ENCODE peak calls at places on chromosome 1, in four cellular contexts. C, K, N and P are unnamed samples.

GRCh38 chr1:239493736-239494285 is 107.4 kb downstream of the CHRM3 start:
- DNase-seq in K (no peak), C (no peak), N (no peak), P (no peak)

GRCh38 chr1:173590557-173590956 is 12.3 kb downstream of the SLC9C2 start:
- DNase-seq in N (no peak), K (no peak), C (no peak), P (no peak)

GRCh38 chr1:5989286-5989605 is 3.0 kb downstream of the NPHP4 start:
- DNase-seq in K (no peak), N (no peak), C (no peak), P (no peak)

GRCh38 chr1:31580513-31580870 is 4.2 kb downstream of the TINAGL1 start:
- DNase-seq in K (no peak), N (no peak), C (no peak), P (no peak)

GRCh38 chr1:217469983-217470382 is 160.9 kb downstream of the GPATCH2 start:
- DNase-seq in N (no peak), K (no peak), C (no peak), P (no peak)

GRCh38 chr1:148383966-148384365 is 99.1 kb downstream of the PPIAL4G start:
- DNase-seq in K (no peak), N (no peak), C (no peak), P (no peak)

GRCh38 chr1:160874935-160875334 is 10.0 kb downstream of the ITLN1 start:
- DNase-seq in K (no peak), N (no peak), C (no peak), P (no peak)

GRCh38 chr1:225442156-225442555 is 14.3 kb upstream of the LBR start:
- DNase-seq in N (no peak), C (no peak), K (no peak), P (no peak)

GRCh38 chr1:224867715-224868114 is 61.8 kb upstream of the DNAH14 start:
- DNase-seq in K (no peak), N (no peak), C (no peak), P (no peak)

GRCh38 chr1:8020032-8020431 is 6.1 kb downstream of the ERRFI1 start:
- DNase-seq in N (peak; percentile 56), K (no peak), C (no peak), P (no peak)

GRCh38 chr1:89959719-89960118 is 35.2 kb upstream of the ZNF326 start:
- DNase-seq in C (no peak), K (no peak), N (no peak), P (no peak)

GRCh38 chr1:157040802-157041201 is 4.7 kb downstream of the ARHGEF11 start:
- DNase-seq in C (no peak), N (no peak), K (no peak), P (no peak)

GRCh38 chr1:242449211-242449610 is 75.3 kb downstream of the PLD5 start:
- DNase-seq in K (no peak), C (peak; percentile 3), N (no peak), P (peak; percentile 28)

GRCh38 chr1:190205713-190206112 is 272.0 kb downstream of the BRINP3 start:
- DNase-seq in C (no peak), N (no peak), K (no peak), P (no peak)

GRCh38 chr1:74733616-74734484 is 898 bp downstream of the TYW3 start:
- DNase-seq in C (peak; percentile 32), N (peak; percentile 55), K (no peak), P (no peak)

GRCh38 chr1:56617141-56617540 is 28.0 kb upstream of the PRKAA2 start:
- DNase-seq in K (no peak), C (no peak), N (no peak), P (no peak)

GRCh38 chr1:113881661-113882060 is 5.7 kb downstream of the BCL2L15 start:
- DNase-seq in C (no peak), K (no peak), N (no peak), P (no peak)

GRCh38 chr1:205225901-205226765 is 1.6 kb upstream of the TMCC2 start:
- DNase-seq in C (no peak), N (no peak), K (no peak), P (no peak)

GRCh38 chr1:108141604-108142003 is 58.5 kb downstream of the SLC25A24 start:
- DNase-seq in N (no peak), C (no peak), K (no peak), P (no peak)